ENCODE peak calls at places on chromosomes 1 and 21, in seven cellular contexts. D, A, N, V, Z, G and S are unnamed samples.

GRCh38 chr1:228089520-228090380 is 7.2 kb downstream of the ARF1 start:
- DNase-seq in A (peak; percentile 25), G (no peak), Z (no peak), D (peak; percentile 25), V (no peak), N (no peak), S (no peak)

GRCh38 chr1:229887043-229887822 is 179.8 kb upstream of the GALNT2 start:
- DNase-seq in D (no peak), A (peak; percentile 31), Z (no peak), N (no peak), G (no peak), V (no peak), S (peak; percentile 84)

GRCh38 chr1:178101266-178101630 is 7.3 kb downstream of the RASAL2 start:
- DNase-seq in V (no peak), A (no peak), D (no peak), G (no peak), Z (no peak), N (no peak), S (no peak)

GRCh38 chr1:91735266-91735845 is 150.6 kb downstream of the TGFBR3 start:
- DNase-seq in V (no peak), A (no peak), N (no peak), D (no peak), Z (no peak), G (no peak), S (no peak)

GRCh38 chr1:91885716-91886506 is at the start of gene TGFBR3:
- DNase-seq in G (peak; percentile 82), N (peak; percentile 91), Z (no peak), D (peak; percentile 88), A (peak; percentile 75), V (peak; percentile 6), S (peak; percentile 98)

GRCh38 chr1:205488074-205488723 is 16.3 kb upstream of the CDK18 start:
- DNase-seq in V (no peak), N (peak; percentile 62), Z (no peak), A (peak; percentile 57), D (peak; percentile 52), G (peak; percentile 93), S (no peak)

GRCh38 chr1:38173157-38173831 is 126.7 kb upstream of the POU3F1 start:
- DNase-seq in G (no peak), A (no peak), Z (no peak), V (no peak), N (no peak), D (no peak), S (no peak)

GRCh38 chr1:68751723-68752122 is 254.8 kb upstream of the DEPDC1 start:
- DNase-seq in D (no peak), G (no peak), Z (no peak), N (no peak), V (no peak), A (no peak), S (no peak)

GRCh38 chr21:41957991-41958766 is 4.4 kb upstream of the C2CD2 start:
- DNase-seq in V (no peak), G (peak; percentile 43), N (no peak), D (no peak), A (peak; percentile 61), Z (no peak), S (no peak)

GRCh38 chr1:220803401-220804201 is 16.9 kb downstream of the MTARC1 start:
- DNase-seq in D (no peak), G (peak; percentile 61), A (no peak), V (no peak), Z (no peak), N (no peak), S (no peak)

GRCh38 chr21:31872452-31873274 is at the start of gene HUNK:
- DNase-seq in D (peak; percentile 44), G (peak; percentile 73), Z (no peak), N (peak; percentile 36), A (no peak), V (no peak), S (no peak)

GRCh38 chr1:47328992-47329391 is 4.6 kb upstream of the CMPK1 start:
- DNase-seq in Z (no peak), A (no peak), N (no peak), V (no peak), D (no peak), G (no peak), S (no peak)

GRCh38 chr21:34836103-34836932 is 167.5 kb downstream of the CLIC6 start:
- DNase-seq in N (no peak), D (peak; percentile 92), G (no peak), V (peak; percentile 39), A (peak; percentile 71), Z (peak; percentile 71), S (no peak)

GRCh38 chr1:25120286-25120685 is 112.0 kb downstream of the SYF2 start:
- DNase-seq in N (no peak), V (no peak), G (no peak), D (no peak), Z (no peak), A (no peak), S (no peak)

GRCh38 chr1:241600496-241600901 is 39.7 kb downstream of the CHML start:
- DNase-seq in G (no peak), D (no peak), V (no peak), Z (no peak), N (no peak), A (no peak), S (no peak)

GRCh38 chr1:211938473-211939080 is 96.8 kb downstream of the INTS7 start:
- DNase-seq in G (no peak), Z (no peak), V (no peak), D (no peak), A (no peak), N (no peak), S (no peak)
- H3K4me3 ChIP-seq in G (no peak overlapping the region), Z (no peak overlapping the region), V (no peak overlapping the region), D (no peak overlapping the region), A (peak overlapping the region; percentile 31), N (peak overlapping the region; percentile 3), S (peak overlapping the region; percentile 17)

DNA sequence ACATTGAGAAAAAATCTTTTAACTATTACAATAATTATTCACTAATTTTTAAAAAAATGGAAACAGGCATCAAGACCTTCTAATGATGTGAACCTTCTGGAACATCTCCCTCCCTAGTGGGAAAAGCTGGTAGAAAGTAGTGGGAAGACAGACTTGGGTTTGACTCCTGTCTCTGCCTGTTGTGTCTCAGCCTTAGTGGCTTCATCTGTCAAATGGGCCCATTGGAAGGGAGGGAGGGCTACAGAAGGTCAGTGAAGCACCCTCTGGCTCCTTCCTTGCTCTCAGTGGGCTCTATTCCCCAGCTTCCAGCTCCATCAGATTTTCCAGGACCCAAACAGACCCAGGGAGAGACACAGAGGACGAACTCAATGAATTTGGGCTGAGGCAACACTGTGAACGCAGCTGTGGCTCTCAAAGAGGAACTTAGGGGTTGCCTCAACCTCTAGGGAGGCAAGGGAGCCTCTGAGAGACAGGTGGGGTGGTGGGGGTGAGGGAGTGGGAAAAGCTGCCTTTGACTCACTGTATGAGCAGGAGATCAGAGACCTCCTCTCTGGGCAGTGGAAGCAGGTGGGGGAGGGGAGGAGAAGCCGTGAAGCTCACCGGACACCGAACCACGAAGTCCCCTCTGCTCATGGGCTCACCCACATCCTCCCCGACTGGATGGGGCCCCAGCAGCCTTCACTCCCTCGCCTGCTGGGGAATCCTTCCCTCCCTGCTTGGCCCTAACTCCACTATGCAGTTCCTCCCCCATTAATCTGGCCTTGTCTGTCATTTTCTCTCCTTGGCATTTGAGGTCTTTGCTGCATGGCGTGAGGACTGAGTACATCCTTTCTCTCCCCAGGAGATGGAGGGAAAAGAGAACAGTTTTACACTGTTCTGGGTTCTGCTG is 4.5 kb downstream of the CNR2 start:
- DNase-seq in V (peak; percentile 90), N (no peak), G (no peak), D (no peak), Z (no peak), A (no peak), S (no peak)
- TF ChIP-seq POLR2AphosphoS5 in V (peak; percentile 95), N (no peak), G (no peak), D (no peak), Z (no peak), A (no peak), S (no peak)

DNA sequence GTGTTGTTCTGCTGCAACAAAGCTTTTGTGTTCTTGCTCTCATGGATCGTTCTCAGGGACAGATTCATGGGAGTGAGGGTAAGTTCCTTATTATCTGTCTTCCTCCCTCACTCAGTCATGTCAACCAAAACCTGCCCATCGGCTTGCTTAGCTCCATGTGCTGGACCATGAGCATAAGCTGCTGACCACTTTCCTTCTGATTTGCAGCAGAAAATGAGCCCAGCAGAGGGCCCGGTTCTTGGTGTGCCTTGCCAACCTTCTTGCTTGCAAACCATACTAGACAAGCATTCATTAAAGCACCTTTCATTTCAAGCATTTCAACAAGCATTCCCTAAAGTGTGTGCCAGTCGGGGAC is 64.0 kb upstream of the COA6 start:
- DNase-seq in G (no peak), Z (no peak), A (no peak), N (no peak), V (no peak), D (no peak), S (no peak)
- H3K4me3 ChIP-seq in G (no peak overlapping the region), Z (peak overlapping the region; percentile 14), A (no peak overlapping the region), N (no peak overlapping the region), V (no peak overlapping the region), D (no peak overlapping the region), S (no peak overlapping the region)

GRCh38 chr1:158570480-158570879 is at the start of gene OR6P1:
- DNase-seq in N (no peak), A (no peak), V (no peak), D (no peak), Z (no peak), G (no peak), S (no peak)
- TF ChIP-seq POLR2AphosphoS5 in N (no peak), A (no peak), V (no peak), D (no peak), Z (no peak), G (no peak), S (no peak)

GRCh38 chr1:30786264-30786991 is 28.9 kb upstream of the LAPTM5 start:
- DNase-seq in V (no peak), N (no peak), G (no peak), D (no peak), Z (no peak), A (no peak), S (no peak)

GRCh38 chr1:30785181-30785580 is 27.6 kb upstream of the LAPTM5 start:
- DNase-seq in A (no peak), N (no peak), D (no peak), V (no peak), Z (no peak), G (no peak), S (no peak)

GRCh38 chr1:30787266-30787665 is 29.7 kb upstream of the LAPTM5 start:
- DNase-seq in G (no peak), Z (no peak), D (no peak), V (no peak), N (no peak), A (no peak), S (no peak)

GRCh38 chr1:30787856-30788495 is 30.4 kb upstream of the LAPTM5 start:
- DNase-seq in V (no peak), N (no peak), A (no peak), Z (no peak), G (no peak), D (no peak), S (no peak)

DNA sequence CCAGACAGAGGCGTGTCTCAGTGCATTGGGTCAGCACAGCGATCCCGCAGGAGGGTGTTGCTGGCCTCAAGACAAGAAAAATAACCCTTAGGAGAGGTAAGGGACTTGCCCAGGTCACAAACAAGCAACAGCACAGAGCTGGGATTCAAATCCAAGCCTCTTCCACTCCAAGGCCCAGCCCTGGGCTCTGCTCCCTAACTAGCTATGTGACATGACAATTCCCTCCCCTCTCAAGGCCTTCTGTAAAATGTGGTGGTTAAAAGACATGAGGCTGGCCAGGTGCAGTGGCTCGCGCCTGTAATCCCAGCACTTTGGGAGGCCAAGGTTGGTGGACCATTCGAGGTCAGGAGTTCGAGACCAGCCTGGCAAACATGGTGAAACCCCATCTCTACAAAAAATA is 28.1 kb upstream of the LAPTM5 start:
- DNase-seq in A (no peak), N (no peak), G (no peak), V (no peak), Z (no peak), D (no peak), S (no peak)
- H3K4me3 ChIP-seq in A (no peak overlapping the region), N (no peak overlapping the region), G (no peak overlapping the region), V (no peak overlapping the region), Z (no peak overlapping the region), D (no peak overlapping the region), S (no peak overlapping the region)